ENCODE peak calls at places on chromosomes 5 and 9, in seven cellular contexts. X, K, I, F, S, V and T are unnamed samples.

GRCh38 chr5:31707294-31707693 is 68.4 kb downstream of the PDZD2 start:
- DNase-seq in S (no peak), K (no peak), I (no peak), X (no peak), V (no peak), F (no peak), T (no peak)

GRCh38 chr5:106292654-106293053 is 1378.1 kb downstream of the EFNA5 start:
- DNase-seq in I (no peak), V (peak), X (peak), S (no peak), K (peak), F (no peak), T (no peak)

GRCh38 chr5:54440456-54440893 is 15.0 kb upstream of the HSPB3 start:
- DNase-seq in V (no peak), I (no peak), K (no peak), S (no peak), X (no peak), F (no peak), T (no peak)

GRCh38 chr9:121822093-121823085 is 171.0 kb downstream of the DAB2IP start:
- DNase-seq in F (peak), V (no peak), S (no peak), X (no peak), I (peak), K (no peak), T (no peak)

GRCh38 chr5:18744990-18745590 is 1110.8 kb downstream of the TAF11L14 start:
- DNase-seq in F (no peak), X (no peak), I (no peak), K (no peak), S (peak), V (no peak), T (no peak)

GRCh38 chr9:127538849-127539258 is 73.2 kb upstream of the STXBP1 start:
- DNase-seq in X (peak), S (no peak), K (peak), F (no peak), V (no peak), I (no peak), T (no peak)

GRCh38 chr5:3604501-3604900 is 8.9 kb downstream of the IRX1 start:
- DNase-seq in S (no peak), I (no peak), X (peak), K (no peak), V (no peak), F (no peak), T (no peak)

GRCh38 chr5:79793304-79793703 is 103.7 kb downstream of the CMYA5 start:
- DNase-seq in F (no peak), V (no peak), I (no peak), S (no peak), X (no peak), K (no peak), T (no peak)

GRCh38 chr5:17069995-17070405 is 133.9 kb upstream of the MYO10 start:
- DNase-seq in X (no peak), K (peak), I (peak), V (no peak), F (no peak), S (peak), T (no peak)

GRCh38 chr9:87567047-87567446 is 69.4 kb downstream of the DAPK1 start:
- DNase-seq in X (no peak), S (peak), V (no peak), F (no peak), K (peak), I (no peak), T (no peak)

GRCh38 chr5:76331139-76331538 is 71.9 kb upstream of the IQGAP2 start:
- DNase-seq in S (no peak), I (no peak), X (no peak), V (no peak), F (no peak), K (no peak), T (no peak)

GRCh38 chr5:56712895-56713565 is 102.3 kb upstream of the MAP3K1 start:
- DNase-seq in S (no peak), X (no peak), K (no peak), F (no peak), V (no peak), I (no peak), T (no peak)

GRCh38 chr9:69261636-69262035 is 63.4 kb upstream of the ENTREP1 start:
- DNase-seq in V (no peak), F (no peak), K (no peak), X (no peak), I (no peak), S (no peak), T (no peak)

GRCh38 chr9:25703826-25704357 is 25.6 kb upstream of the TUSC1 start:
- DNase-seq in V (no peak), F (no peak), I (no peak), X (peak), S (no peak), K (peak), T (no peak)

GRCh38 chr9:33153666-33154065 is 13.5 kb downstream of the B4GALT1 start:
- DNase-seq in K (no peak), V (no peak), X (no peak), F (no peak), I (no peak), S (no peak), T (no peak)

GRCh38 chr5:64680289-64680688 is 10.0 kb upstream of the SHISAL2B start:
- DNase-seq in S (no peak), X (no peak), I (no peak), V (peak), F (no peak), K (peak), T (no peak)

GRCh38 chr5:64678400-64678799 is 11.9 kb upstream of the SHISAL2B start:
- DNase-seq in X (no peak), V (no peak), K (no peak), I (no peak), S (no peak), F (no peak), T (no peak)

DNA sequence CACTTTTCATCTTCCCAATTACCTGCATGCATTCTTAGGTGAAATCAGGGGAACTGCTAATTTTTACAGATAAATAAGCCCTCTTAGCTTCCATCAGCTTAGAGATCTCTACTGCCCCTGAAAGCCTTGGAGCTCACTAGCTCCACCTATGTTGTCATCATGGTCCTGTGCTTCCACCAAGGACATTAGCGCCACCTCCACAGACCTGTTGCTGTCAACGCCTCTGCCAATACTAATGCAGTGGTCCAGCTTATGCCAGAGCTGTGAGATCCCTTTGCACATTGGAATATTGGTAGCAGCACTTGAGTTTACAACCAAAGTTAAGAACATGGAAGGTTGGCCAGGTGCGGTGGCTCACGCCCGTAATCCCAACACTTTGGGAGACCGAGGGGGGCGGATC is 7.7 kb upstream of the SHISAL2B start:
- DNase-seq in K (no peak), I (no peak), S (no peak), F (no peak), X (no peak), V (no peak), T (no peak)
- TF ChIP-seq CTCF in K (no peak), I (no peak), S (no peak), F (no peak), X (no peak), V (peak), T (no peak)

DNA sequence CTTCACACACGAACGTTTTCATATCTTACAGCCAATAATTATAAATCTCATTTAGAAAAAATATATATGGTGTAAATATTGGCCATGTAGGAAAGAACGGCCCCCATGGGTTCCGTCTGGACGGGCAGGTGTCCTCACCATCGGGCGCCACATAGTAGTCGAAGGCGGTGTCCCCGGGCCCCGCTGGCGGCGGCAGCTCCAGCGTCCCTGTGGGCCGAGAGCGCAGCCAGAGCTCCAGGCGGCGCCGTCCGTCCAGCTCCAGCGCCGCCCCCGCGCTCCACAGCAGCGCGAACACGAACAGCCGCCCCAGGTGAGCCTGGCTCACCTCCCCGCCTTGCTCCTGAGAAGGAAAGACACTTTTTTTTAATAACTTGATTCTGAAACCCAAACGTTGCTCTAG is 134.6 kb downstream of the DNAH5 start:
- DNase-seq in V (no peak), X (no peak), I (no peak), K (no peak), S (no peak), F (no peak), T (no peak)
- H3K4me3 ChIP-seq in V (no peak), X (no peak), I (no peak), K (no peak), S (no peak), F (no peak), T (no peak)

GRCh38 chr5:95317085-95317484 is 32.2 kb upstream of the MCTP1 start:
- DNase-seq in K (no peak), V (no peak), X (no peak), F (no peak), I (no peak), S (no peak), T (no peak)
- TF ChIP-seq CTCF in K (no peak), V (peak), X (peak), F (no peak), I (no peak), S (no peak), T (no peak)

GRCh38 chr5:51881901-51882300 is 498.7 kb downstream of the ISL1 start:
- DNase-seq in V (no peak), I (no peak), X (no peak), K (no peak), F (no peak), S (no peak), T (no peak)
- H3K4me3 ChIP-seq in V (no peak), I (no peak), X (no peak), K (no peak), F (no peak), S (no peak), T (no peak)

DNA sequence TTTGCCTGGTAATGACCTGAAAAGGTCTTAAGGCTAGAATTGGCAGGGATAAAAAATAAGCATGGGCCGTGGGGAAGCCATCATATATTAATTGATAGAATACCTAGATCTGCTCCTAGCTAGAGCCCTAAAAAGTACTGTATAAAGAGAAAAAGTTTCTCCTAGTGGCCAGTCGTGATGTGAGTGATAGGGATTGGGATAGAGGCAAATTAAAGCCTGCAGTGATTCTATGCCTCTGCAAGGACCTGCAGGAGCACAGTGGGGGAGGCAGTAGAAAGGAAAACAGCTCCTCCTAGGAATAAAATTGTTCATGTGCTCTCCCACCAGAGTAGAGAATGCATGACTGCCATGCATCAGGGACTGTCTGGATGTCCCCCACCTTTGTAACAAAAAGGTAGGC is 56.2 kb upstream of the FTMT start:
- DNase-seq in V (no peak), F (no peak), X (no peak), S (no peak), I (no peak), K (no peak), T (no peak)
- TF ChIP-seq CTCF in V (no peak), F (no peak), X (no peak), S (no peak), I (no peak), K (no peak), T (no peak)

DNA sequence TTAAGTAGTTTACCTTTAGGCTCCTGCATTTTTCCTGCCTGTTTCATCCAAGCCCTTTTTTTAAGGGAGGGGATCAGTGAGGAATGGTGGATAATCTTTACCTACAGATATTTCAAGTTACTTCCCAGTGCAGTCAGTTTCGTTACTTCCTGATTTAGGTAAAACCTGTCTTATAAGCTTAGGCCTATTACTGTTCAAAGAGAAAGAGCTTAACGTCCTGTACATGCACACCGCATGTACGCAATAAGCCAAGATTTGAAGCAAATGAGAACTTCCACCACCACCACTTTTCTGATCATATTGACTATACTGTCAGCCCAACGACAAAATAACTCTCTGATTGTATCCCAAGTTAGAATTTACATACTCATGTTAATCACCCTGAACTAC is 5.2 kb downstream of the NFIB start:
- DNase-seq in V (no peak), I (no peak), F (no peak), X (no peak), S (no peak), K (peak), T (no peak)
- H3K4me3 ChIP-seq in V (no peak), I (no peak), F (no peak), X (peak), S (no peak), K (peak), T (no peak)

GRCh38 chr5:60929024-60929423 is 15.8 kb downstream of the ERCC8 start:
- DNase-seq in I (no peak), F (no peak), S (no peak), X (peak), V (no peak), K (peak), T (no peak)
- TF ChIP-seq CTCF in I (no peak), F (no peak), S (no peak), X (no peak), V (peak), K (no peak), T (no peak)